ENCODE peak calls at places on chromosome 6, in five cellular contexts. One of them, this sample, is unnamed.

GRCh38 chr6:79076160-79076559 is 1.9 kb downstream of the PHIP start:
- DNase-seq in naive thymus-derived CD4-positive, alpha-beta T cell: no peak
- DNase-seq in right cardiac atrium: no peak
- DNase-seq in fibroblast of lung: peak; percentile 28
- DNase-seq in psoas muscle: no peak
- DNase-seq in this sample: no peak

GRCh38 chr6:193773-194310 is 98.4 kb upstream of the DUSP22 start:
- DNase-seq in naive thymus-derived CD4-positive, alpha-beta T cell: peak; percentile 49
- DNase-seq in right cardiac atrium: no peak
- DNase-seq in fibroblast of lung: no peak
- DNase-seq in psoas muscle: no peak
- DNase-seq in this sample: no peak

GRCh38 chr6:82954937-82955577 is 110.6 kb downstream of the UBE3D start:
- DNase-seq in psoas muscle: no peak
- DNase-seq in right cardiac atrium: no peak
- DNase-seq in naive thymus-derived CD4-positive, alpha-beta T cell: no peak
- DNase-seq in fibroblast of lung: peak; percentile 50
- DNase-seq in this sample: no peak

GRCh38 chr6:164408868-164409267 is 900.5 kb downstream of the C6orf118 start:
- DNase-seq in right cardiac atrium: no peak
- DNase-seq in fibroblast of lung: no peak
- DNase-seq in psoas muscle: no peak
- DNase-seq in naive thymus-derived CD4-positive, alpha-beta T cell: no peak
- DNase-seq in this sample: no peak

GRCh38 chr6:75409286-75409685 is 84.3 kb downstream of the FILIP1 start:
- DNase-seq in naive thymus-derived CD4-positive, alpha-beta T cell: no peak
- DNase-seq in fibroblast of lung: peak; percentile 46
- DNase-seq in right cardiac atrium: no peak
- DNase-seq in psoas muscle: no peak
- DNase-seq in this sample: no peak

GRCh38 chr6:14423955-14424354 is 306.4 kb downstream of the CD83 start:
- DNase-seq in psoas muscle: no peak
- DNase-seq in fibroblast of lung: no peak
- DNase-seq in naive thymus-derived CD4-positive, alpha-beta T cell: no peak
- DNase-seq in right cardiac atrium: no peak
- DNase-seq in this sample: no peak

GRCh38 chr6:157571269-157571668 is 190.3 kb downstream of the ZDHHC14 start:
- DNase-seq in psoas muscle: no peak
- DNase-seq in right cardiac atrium: no peak
- DNase-seq in fibroblast of lung: no peak
- DNase-seq in naive thymus-derived CD4-positive, alpha-beta T cell: no peak
- DNase-seq in this sample: no peak

GRCh38 chr6:4804095-4804494 is 27.9 kb downstream of the CDYL start:
- DNase-seq in psoas muscle: no peak
- DNase-seq in naive thymus-derived CD4-positive, alpha-beta T cell: no peak
- DNase-seq in right cardiac atrium: no peak
- DNase-seq in fibroblast of lung: peak; percentile 60
- DNase-seq in this sample: no peak

GRCh38 chr6:4320860-4321259 is 185.5 kb upstream of the ECI2 start:
- DNase-seq in naive thymus-derived CD4-positive, alpha-beta T cell: no peak
- DNase-seq in fibroblast of lung: peak; percentile 80
- DNase-seq in psoas muscle: no peak
- DNase-seq in right cardiac atrium: no peak
- DNase-seq in this sample: peak; percentile 84

DNA sequence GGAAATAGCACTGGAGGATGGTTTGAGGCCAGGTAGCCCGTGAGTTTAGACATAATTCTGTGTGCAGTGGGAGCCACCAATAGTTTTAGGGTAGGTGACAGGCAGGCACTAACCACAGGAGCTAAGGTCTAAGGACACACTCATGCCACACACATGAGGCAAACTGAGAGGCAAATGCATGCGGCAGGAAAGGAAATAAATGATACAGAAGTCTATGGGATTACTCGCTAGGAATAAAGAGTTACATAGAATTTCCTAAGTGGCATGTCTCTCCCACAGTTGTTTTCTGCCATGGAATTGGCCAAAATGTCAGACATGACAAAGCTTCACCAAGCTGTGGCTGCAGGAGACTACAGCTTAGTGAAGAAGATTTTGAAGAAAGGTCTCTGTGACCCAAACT is 4.9 kb downstream of the ANKRD66 start:
- DNase-seq in right cardiac atrium: no peak
- DNase-seq in psoas muscle: no peak
- DNase-seq in fibroblast of lung: no peak
- DNase-seq in naive thymus-derived CD4-positive, alpha-beta T cell: no peak
- DNase-seq in this sample: no peak
- H3K27ac ChIP-seq in right cardiac atrium: no peak overlapping the region
- H3K27ac ChIP-seq in psoas muscle: no peak overlapping the region
- H3K27ac ChIP-seq in fibroblast of lung: no peak overlapping the region
- H3K27ac ChIP-seq in naive thymus-derived CD4-positive, alpha-beta T cell: no peak overlapping the region
- H3K27ac ChIP-seq in this sample: no peak overlapping the region

DNA sequence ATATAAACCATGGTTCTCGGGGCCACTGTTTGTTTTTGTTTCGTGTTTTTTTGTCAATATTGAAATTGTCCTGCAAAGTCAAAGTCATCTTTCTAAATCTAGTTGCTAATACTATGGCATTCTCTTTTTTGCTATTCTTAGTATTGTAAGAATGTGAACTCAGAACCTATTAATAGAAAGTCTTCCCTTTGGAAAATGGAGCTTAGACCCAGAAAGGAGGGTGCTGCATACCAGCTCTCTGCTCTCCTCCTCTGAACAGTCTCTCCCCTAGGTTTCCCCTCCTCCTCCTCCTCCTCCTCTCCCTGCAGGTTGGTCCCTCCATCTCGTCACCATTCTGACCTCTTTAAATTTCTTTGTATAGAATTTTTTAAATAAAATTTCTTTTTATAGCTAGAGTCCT is 150.4 kb upstream of the CCN2 start:
- DNase-seq in psoas muscle: no peak
- DNase-seq in fibroblast of lung: no peak
- DNase-seq in naive thymus-derived CD4-positive, alpha-beta T cell: no peak
- DNase-seq in right cardiac atrium: no peak
- DNase-seq in this sample: no peak
- H3K27ac ChIP-seq in psoas muscle: no peak overlapping the region
- H3K27ac ChIP-seq in fibroblast of lung: no peak overlapping the region
- H3K27ac ChIP-seq in naive thymus-derived CD4-positive, alpha-beta T cell: no peak overlapping the region
- H3K27ac ChIP-seq in right cardiac atrium: no peak overlapping the region
- H3K27ac ChIP-seq in this sample: no peak overlapping the region

GRCh38 chr6:26305097-26305841 is 59.7 kb upstream of the BTN3A2 start:
- DNase-seq in naive thymus-derived CD4-positive, alpha-beta T cell: peak; percentile 52
- DNase-seq in right cardiac atrium: peak; percentile 84
- DNase-seq in fibroblast of lung: peak; percentile 84
- DNase-seq in psoas muscle: peak; percentile 66
- DNase-seq in this sample: no peak
- H3K27ac ChIP-seq in naive thymus-derived CD4-positive, alpha-beta T cell: peak overlapping the region; percentile 61
- H3K27ac ChIP-seq in right cardiac atrium: peak overlapping the region; percentile 38
- H3K27ac ChIP-seq in fibroblast of lung: peak overlapping the region; percentile 64
- H3K27ac ChIP-seq in psoas muscle: peak overlapping the region; percentile 56
- H3K27ac ChIP-seq in this sample: peak overlapping the region; percentile 81

DNA sequence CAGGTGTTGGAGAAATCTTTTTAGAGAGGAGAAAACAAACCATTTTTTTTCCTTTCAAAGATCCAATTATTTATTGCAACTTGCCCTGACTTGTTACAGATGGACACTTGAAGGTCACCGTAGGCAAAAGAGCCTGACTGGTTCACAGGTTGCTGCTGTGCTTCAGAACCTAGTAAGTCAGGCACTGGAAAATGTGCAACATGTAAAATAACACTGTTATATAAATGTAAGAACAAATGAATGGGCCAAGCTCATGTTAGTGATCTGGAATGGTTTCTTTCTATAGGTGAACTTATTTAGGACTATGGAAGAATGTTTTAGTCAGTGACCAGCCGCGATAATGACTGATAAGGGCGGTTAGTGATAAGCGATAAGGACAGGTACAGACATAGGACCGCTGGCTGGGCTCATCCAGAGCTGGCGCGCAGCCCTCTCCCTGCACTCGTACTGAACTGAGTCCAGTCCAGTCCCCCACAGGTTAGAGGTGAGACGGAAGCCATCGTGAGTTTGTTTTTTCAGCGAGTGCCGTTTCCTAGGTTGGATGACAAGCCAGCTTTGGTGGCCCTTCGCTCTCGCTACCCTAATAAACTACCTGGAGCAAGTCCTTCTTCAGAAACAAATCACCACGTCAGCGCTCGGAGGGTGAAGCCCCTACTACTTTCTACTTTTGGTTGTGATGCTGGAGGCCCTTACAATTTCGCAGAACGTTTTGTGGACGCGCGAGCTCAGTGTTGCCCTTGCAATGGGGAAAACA is 94.4 kb upstream of the PRDM1 start:
- DNase-seq in right cardiac atrium: no peak
- DNase-seq in naive thymus-derived CD4-positive, alpha-beta T cell: no peak
- DNase-seq in fibroblast of lung: no peak
- DNase-seq in psoas muscle: no peak
- DNase-seq in this sample: no peak
- H3K27ac ChIP-seq in right cardiac atrium: no peak overlapping the region
- H3K27ac ChIP-seq in naive thymus-derived CD4-positive, alpha-beta T cell: peak overlapping the region; percentile 79
- H3K27ac ChIP-seq in fibroblast of lung: no peak overlapping the region
- H3K27ac ChIP-seq in psoas muscle: no peak overlapping the region
- H3K27ac ChIP-seq in this sample: peak overlapping the region; percentile 83

GRCh38 chr6:42448906-42449659 is 2.6 kb downstream of the TRERF1 start:
- DNase-seq in fibroblast of lung: peak; percentile 21
- DNase-seq in psoas muscle: no peak
- DNase-seq in right cardiac atrium: no peak
- DNase-seq in naive thymus-derived CD4-positive, alpha-beta T cell: no peak
- DNase-seq in this sample: no peak
- H3K27ac ChIP-seq in fibroblast of lung: no peak overlapping the region
- H3K27ac ChIP-seq in psoas muscle: no peak overlapping the region
- H3K27ac ChIP-seq in right cardiac atrium: no peak overlapping the region
- H3K27ac ChIP-seq in naive thymus-derived CD4-positive, alpha-beta T cell: peak overlapping the region; percentile 32
- H3K27ac ChIP-seq in this sample: peak overlapping the region; percentile 95

GRCh38 chr6:6586671-6587526 is 1.6 kb upstream of the LY86 start:
- DNase-seq in naive thymus-derived CD4-positive, alpha-beta T cell: no peak
- DNase-seq in psoas muscle: no peak
- DNase-seq in fibroblast of lung: no peak
- DNase-seq in right cardiac atrium: no peak
- DNase-seq in this sample: no peak
- H3K27ac ChIP-seq in naive thymus-derived CD4-positive, alpha-beta T cell: peak overlapping the region; percentile 61
- H3K27ac ChIP-seq in psoas muscle: no peak overlapping the region
- H3K27ac ChIP-seq in fibroblast of lung: no peak overlapping the region
- H3K27ac ChIP-seq in right cardiac atrium: no peak overlapping the region
- H3K27ac ChIP-seq in this sample: no peak overlapping the region

GRCh38 chr6:50823130-50823920 is 4.7 kb downstream of the TFAP2B start:
- DNase-seq in right cardiac atrium: peak; percentile 49
- DNase-seq in naive thymus-derived CD4-positive, alpha-beta T cell: no peak
- DNase-seq in psoas muscle: no peak
- DNase-seq in fibroblast of lung: no peak
- DNase-seq in this sample: no peak

GRCh38 chr6:50824505-50824904 is 5.8 kb downstream of the TFAP2B start:
- DNase-seq in psoas muscle: no peak
- DNase-seq in right cardiac atrium: no peak
- DNase-seq in naive thymus-derived CD4-positive, alpha-beta T cell: no peak
- DNase-seq in fibroblast of lung: no peak
- DNase-seq in this sample: no peak

GRCh38 chr6:50825375-50826036 is 6.8 kb downstream of the TFAP2B start:
- DNase-seq in right cardiac atrium: peak; percentile 22
- DNase-seq in fibroblast of lung: no peak
- DNase-seq in psoas muscle: no peak
- DNase-seq in naive thymus-derived CD4-positive, alpha-beta T cell: no peak
- DNase-seq in this sample: no peak

GRCh38 chr6:50826803-50827202 is 8.1 kb downstream of the TFAP2B start:
- DNase-seq in right cardiac atrium: no peak
- DNase-seq in naive thymus-derived CD4-positive, alpha-beta T cell: no peak
- DNase-seq in psoas muscle: no peak
- DNase-seq in fibroblast of lung: no peak
- DNase-seq in this sample: no peak

DNA sequence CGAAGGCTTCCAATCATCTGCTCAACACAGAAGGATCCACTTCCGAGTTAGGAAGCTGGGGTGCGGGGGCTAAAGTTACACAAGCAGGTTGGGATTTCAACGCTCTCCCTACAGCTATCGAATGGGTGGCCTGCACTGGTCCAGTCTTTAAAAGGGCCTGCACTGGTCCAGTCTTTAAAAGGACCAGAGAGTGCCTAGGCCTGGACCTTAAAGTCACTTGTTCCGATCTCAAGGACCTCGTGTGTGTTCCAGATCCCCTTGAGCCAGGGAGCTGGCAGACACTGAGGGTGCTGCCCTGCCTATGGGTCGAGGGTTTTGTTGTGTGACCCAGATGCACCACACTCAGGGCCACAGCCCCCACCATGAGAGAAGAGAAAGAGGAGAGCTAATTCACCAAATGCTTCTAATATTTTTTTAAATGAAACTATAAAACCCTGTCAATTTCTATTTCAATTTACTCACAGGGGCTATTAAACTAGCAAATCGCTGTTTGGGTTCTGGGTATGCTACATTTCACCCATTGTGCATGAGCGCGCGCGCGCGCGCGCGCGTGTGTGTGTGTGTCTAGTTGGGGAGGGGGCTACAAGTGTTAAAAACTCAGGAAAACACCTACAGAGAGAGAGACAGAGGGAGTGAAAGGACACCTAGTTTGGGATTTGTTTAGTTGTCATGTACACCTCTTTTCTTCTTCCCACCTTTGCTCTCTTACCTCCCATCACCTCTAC is 7.5 kb downstream of the TFAP2B start:
- DNase-seq in naive thymus-derived CD4-positive, alpha-beta T cell: no peak
- DNase-seq in psoas muscle: no peak
- DNase-seq in fibroblast of lung: no peak
- DNase-seq in right cardiac atrium: no peak
- DNase-seq in this sample: no peak
- H3K27ac ChIP-seq in naive thymus-derived CD4-positive, alpha-beta T cell: no peak overlapping the region
- H3K27ac ChIP-seq in psoas muscle: no peak overlapping the region
- H3K27ac ChIP-seq in fibroblast of lung: no peak overlapping the region
- H3K27ac ChIP-seq in right cardiac atrium: no peak overlapping the region
- H3K27ac ChIP-seq in this sample: no peak overlapping the region

DNA sequence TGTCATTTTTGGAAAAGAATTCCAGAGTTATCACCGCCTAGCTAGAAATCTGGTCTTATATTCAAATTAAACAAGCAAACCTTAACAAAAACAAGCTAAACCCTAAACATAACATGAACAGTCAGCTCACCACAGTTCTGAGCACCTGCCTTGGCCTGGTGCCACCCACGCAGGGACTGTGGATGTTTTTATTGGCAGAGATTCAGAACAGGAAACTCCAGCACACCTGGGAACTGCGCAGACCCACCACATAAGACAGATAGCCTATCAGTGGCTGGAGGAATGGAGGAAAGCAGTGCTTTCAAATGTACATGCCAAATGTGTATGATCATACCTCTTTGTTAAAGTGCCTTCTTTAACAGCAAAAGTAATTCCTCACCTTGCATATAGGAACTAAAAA is 8.9 kb downstream of the SLC16A10 start:
- DNase-seq in psoas muscle: no peak
- DNase-seq in fibroblast of lung: no peak
- DNase-seq in naive thymus-derived CD4-positive, alpha-beta T cell: no peak
- DNase-seq in right cardiac atrium: no peak
- DNase-seq in this sample: no peak
- H3K27ac ChIP-seq in psoas muscle: no peak overlapping the region
- H3K27ac ChIP-seq in fibroblast of lung: no peak overlapping the region
- H3K27ac ChIP-seq in naive thymus-derived CD4-positive, alpha-beta T cell: peak overlapping the region; percentile 45
- H3K27ac ChIP-seq in right cardiac atrium: no peak overlapping the region
- H3K27ac ChIP-seq in this sample: no peak overlapping the region

GRCh38 chr6:93787841-93788240 is 368.5 kb upstream of the EPHA7 start:
- DNase-seq in right cardiac atrium: no peak
- DNase-seq in psoas muscle: no peak
- DNase-seq in naive thymus-derived CD4-positive, alpha-beta T cell: no peak
- DNase-seq in fibroblast of lung: peak; percentile 56
- DNase-seq in this sample: no peak

GRCh38 chr6:93786474-93787330 is 367.3 kb upstream of the EPHA7 start:
- DNase-seq in naive thymus-derived CD4-positive, alpha-beta T cell: no peak
- DNase-seq in psoas muscle: no peak
- DNase-seq in right cardiac atrium: no peak
- DNase-seq in fibroblast of lung: no peak
- DNase-seq in this sample: no peak

GRCh38 chr6:93789532-93789931 is 370.2 kb upstream of the EPHA7 start:
- DNase-seq in naive thymus-derived CD4-positive, alpha-beta T cell: no peak
- DNase-seq in psoas muscle: no peak
- DNase-seq in fibroblast of lung: no peak
- DNase-seq in right cardiac atrium: no peak
- DNase-seq in this sample: no peak

GRCh38 chr6:93779086-93779858 is 359.9 kb upstream of the EPHA7 start:
- DNase-seq in psoas muscle: no peak
- DNase-seq in right cardiac atrium: peak; percentile 40
- DNase-seq in fibroblast of lung: peak; percentile 48
- DNase-seq in naive thymus-derived CD4-positive, alpha-beta T cell: no peak
- DNase-seq in this sample: no peak

GRCh38 chr6:93784794-93785757 is 365.7 kb upstream of the EPHA7 start:
- DNase-seq in psoas muscle: no peak
- DNase-seq in fibroblast of lung: peak; percentile 92
- DNase-seq in right cardiac atrium: no peak
- DNase-seq in naive thymus-derived CD4-positive, alpha-beta T cell: no peak
- DNase-seq in this sample: peak; percentile 84
- H3K27ac ChIP-seq in psoas muscle: no peak overlapping the region
- H3K27ac ChIP-seq in fibroblast of lung: no peak overlapping the region
- H3K27ac ChIP-seq in right cardiac atrium: no peak overlapping the region
- H3K27ac ChIP-seq in naive thymus-derived CD4-positive, alpha-beta T cell: no peak overlapping the region
- H3K27ac ChIP-seq in this sample: peak overlapping the region; percentile 98